ENCODE peak calls at places on chromosomes 6 and 20, in seven cellular contexts. J, E, C, I, U, A and M are unnamed samples.

GRCh38 chr6:57198926-57199636 is 23.0 kb downstream of the RAB23 start:
- DNase-seq in C (no peak), U (no peak), A (no peak), E (no peak), J (no peak), I (no peak), M (no peak)

GRCh38 chr6:72857791-72858190 is 235.9 kb downstream of the KCNQ5 start:
- DNase-seq in A (no peak), C (no peak), U (no peak), I (no peak), J (no peak), E (no peak), M (no peak)

GRCh38 chr20:6576721-6577120 is 190.8 kb upstream of the BMP2 start:
- DNase-seq in I (no peak), U (no peak), E (no peak), A (no peak), C (no peak), J (no peak), M (no peak)

GRCh38 chr20:47232518-47232917 is 124.0 kb downstream of the ZMYND8 start:
- DNase-seq in U (peak), J (no peak), A (no peak), E (no peak), C (no peak), I (no peak), M (no peak)

GRCh38 chr20:41702647-41703046 is 84.5 kb upstream of the CHD6 start:
- DNase-seq in C (no peak), U (no peak), A (no peak), J (no peak), I (no peak), E (no peak), M (no peak)

GRCh38 chr20:9179193-9179802 is 110.4 kb downstream of the PLCB4 start:
- DNase-seq in A (no peak), U (no peak), E (no peak), J (no peak), I (no peak), C (no peak), M (no peak)

GRCh38 chr20:43824699-43825402 is 89.8 kb upstream of the TOX2 start:
- DNase-seq in E (no peak), U (peak), A (peak), C (peak), J (no peak), I (no peak), M (no peak)

GRCh38 chr6:31143148-31143547 is 4.3 kb upstream of the PSORS1C2 start:
- DNase-seq in C (no peak), U (no peak), A (no peak), I (no peak), J (no peak), E (no peak), M (no peak)

GRCh38 chr6:8238772-8239683 is 136.7 kb upstream of the EEF1E1 start:
- DNase-seq in E (no peak), U (no peak), C (no peak), J (no peak), I (no peak), A (peak), M (no peak)

GRCh38 chr6:120771019-120771418 is 563.3 kb downstream of the TBC1D32 start:
- DNase-seq in J (no peak), I (no peak), A (no peak), U (no peak), C (no peak), E (no peak), M (no peak)

GRCh38 chr6:45445749-45446454 is 68.2 kb upstream of the SUPT3H start:
- DNase-seq in A (peak), I (no peak), J (peak), U (peak), C (no peak), E (peak), M (peak)

GRCh38 chr6:132734694-132735236 is 20.9 kb upstream of the VNN1 start:
- DNase-seq in A (no peak), I (no peak), C (no peak), J (peak), U (peak), E (no peak), M (no peak)

GRCh38 chr6:27059621-27060425 is 187.7 kb upstream of the PRSS16 start:
- DNase-seq in U (peak), J (no peak), I (no peak), A (peak), E (no peak), C (no peak), M (no peak)

GRCh38 chr20:38626921-38627659 is 25.5 kb downstream of the ARHGAP40 start:
- DNase-seq in U (no peak), E (no peak), C (no peak), J (no peak), I (no peak), A (no peak), M (no peak)

GRCh38 chr20:64052987-64053840 is 3.8 kb upstream of the SOX18 start:
- DNase-seq in C (no peak), U (peak), E (no peak), I (no peak), J (no peak), A (no peak), M (no peak)

GRCh38 chr6:120198033-120198432 is 848.5 kb upstream of the MAN1A1 start:
- DNase-seq in A (peak), C (no peak), E (no peak), U (peak), J (no peak), I (no peak), M (no peak)

GRCh38 chr6:24710519-24711303 is 8.2 kb downstream of the C6orf62 start:
- DNase-seq in C (no peak), J (no peak), A (no peak), E (no peak), I (no peak), U (no peak), M (no peak)

DNA sequence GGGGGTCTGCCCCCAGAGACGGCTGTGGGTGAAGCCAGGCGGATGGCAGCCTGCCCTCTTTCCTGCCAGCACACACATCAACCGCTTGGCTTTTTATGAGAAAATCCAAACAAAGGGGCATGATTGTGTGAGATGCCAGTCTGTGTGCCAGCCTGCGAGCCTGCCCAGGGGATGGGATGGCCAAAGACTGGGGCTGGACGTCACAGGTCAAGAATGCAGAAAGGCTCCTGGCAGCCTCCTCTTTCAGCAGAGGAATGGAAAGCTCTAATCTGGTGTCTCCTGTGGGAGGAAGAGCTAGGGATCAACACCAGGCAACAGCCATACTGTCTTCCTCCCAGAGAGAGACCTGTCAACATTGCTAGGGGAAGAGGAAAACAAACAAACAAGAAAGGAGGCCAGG is 15.8 kb downstream of the TUBB2B start:
- DNase-seq in E (no peak), A (no peak), I (no peak), U (no peak), C (no peak), J (no peak), M (no peak)
- TF ChIP-seq JUND in E (no peak), A (no peak), I (no peak), U (no peak), C (no peak), J (no peak), M (no peak)

DNA sequence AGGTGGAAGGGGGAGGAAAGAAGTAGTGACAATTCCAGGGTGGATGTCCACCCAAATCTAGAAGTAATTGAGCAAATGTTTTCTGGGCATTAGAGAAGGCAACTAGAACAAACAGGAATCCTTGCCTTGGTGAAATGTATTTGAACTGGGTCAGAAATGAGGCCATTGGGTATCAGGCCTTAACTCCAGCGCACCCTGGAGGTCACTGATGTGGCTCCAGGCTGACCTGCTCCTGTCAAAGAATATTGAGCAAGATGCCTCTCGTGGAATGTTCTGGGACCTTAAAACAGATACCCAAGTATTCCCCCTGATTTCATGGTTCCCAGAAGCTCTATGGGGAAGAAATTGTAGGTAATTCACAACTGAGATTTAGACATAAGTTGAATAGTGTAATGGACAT is 6.9 kb downstream of the HLA-DPB1 start:
- DNase-seq in E (peak), J (peak), U (peak), I (no peak), C (no peak), A (peak), M (no peak)
- TF ChIP-seq JUND in E (no peak), J (no peak), U (no peak), I (no peak), C (no peak), A (no peak), M (no peak)

DNA sequence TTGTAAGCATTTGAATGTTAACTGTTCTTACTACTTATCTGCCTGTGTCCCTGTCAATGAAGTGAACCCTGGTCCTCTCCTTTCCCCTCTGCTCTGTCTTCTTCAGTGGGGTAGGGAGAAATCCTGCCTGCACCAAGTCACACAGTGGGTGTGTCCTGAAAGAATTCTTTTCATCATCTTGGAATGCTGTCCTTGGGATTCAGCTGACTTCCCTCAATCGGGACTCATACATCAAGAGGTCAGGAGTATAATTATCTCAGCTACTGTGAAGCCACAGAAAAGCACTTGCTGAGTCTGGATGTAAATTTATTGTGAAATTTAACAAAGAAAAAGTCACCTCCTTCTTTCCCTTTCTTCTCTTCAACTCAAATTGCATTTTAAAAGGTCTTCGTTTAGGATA is 328.5 kb downstream of the SOX4 start:
- DNase-seq in J (no peak), I (no peak), U (no peak), E (no peak), C (no peak), A (no peak), M (no peak)
- TF ChIP-seq JUND in J (no peak), I (no peak), U (no peak), E (no peak), C (no peak), A (no peak), M (no peak)

GRCh38 chr6:123380257-123380656 is 256.5 kb downstream of the TRDN start:
- DNase-seq in C (no peak), E (no peak), J (no peak), U (peak), A (peak), I (peak), M (no peak)
- TF ChIP-seq JUND in C (no peak), E (no peak), J (no peak), U (no peak), A (no peak), I (no peak), M (no peak)

DNA sequence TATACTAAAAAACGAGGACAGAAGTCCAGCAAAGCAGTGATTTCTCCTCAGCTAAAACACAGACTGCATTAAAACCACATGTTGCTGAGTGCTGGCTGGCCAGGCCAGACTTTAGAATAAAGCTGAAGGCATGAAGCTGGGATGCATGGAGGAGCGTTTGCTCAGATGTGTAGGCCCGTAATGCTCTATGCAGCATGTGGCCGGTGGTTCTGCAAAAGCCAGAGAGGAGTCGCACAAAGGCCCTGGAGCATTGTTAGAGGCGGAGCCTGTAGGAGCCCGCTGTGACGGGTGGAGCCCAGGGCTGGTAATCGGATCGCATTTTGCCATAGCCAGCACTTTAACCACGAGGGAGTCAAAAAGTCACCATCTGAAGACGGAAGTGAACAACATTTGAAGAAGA is 83.7 kb downstream of the SMOC2 start:
- DNase-seq in I (no peak), C (no peak), E (no peak), A (no peak), U (no peak), J (peak), M (no peak)
- TF ChIP-seq JUND in I (no peak), C (no peak), E (no peak), A (no peak), U (no peak), J (no peak), M (no peak)

GRCh38 chr20:13535627-13536026 is 103.1 kb downstream of the TASP1 start:
- DNase-seq in A (no peak), C (no peak), U (no peak), E (no peak), I (no peak), J (no peak), M (no peak)

DNA sequence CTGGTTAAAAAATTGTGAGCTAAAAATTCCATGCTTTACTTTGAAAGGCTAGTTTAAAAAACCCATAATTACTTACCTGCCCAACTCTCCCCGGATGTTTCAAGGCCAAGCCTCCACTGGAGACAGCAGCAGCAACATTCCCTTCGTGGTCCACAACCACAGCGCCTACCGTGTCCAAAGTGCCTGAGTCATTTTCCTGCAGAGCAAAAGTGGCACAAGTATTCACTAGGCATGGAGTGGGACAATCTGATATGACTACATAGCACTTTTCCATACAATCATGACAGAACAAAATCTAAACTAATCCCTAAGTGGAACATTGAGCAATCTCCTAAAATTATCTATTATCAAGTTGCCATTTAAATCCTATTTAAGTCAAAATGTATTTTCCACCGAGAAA is 104.8 kb downstream of the TASP1 start:
- DNase-seq in U (no peak), J (no peak), E (no peak), I (no peak), C (no peak), A (no peak), M (no peak)
- TF ChIP-seq JUND in U (no peak), J (no peak), E (no peak), I (no peak), C (no peak), A (no peak), M (no peak)

DNA sequence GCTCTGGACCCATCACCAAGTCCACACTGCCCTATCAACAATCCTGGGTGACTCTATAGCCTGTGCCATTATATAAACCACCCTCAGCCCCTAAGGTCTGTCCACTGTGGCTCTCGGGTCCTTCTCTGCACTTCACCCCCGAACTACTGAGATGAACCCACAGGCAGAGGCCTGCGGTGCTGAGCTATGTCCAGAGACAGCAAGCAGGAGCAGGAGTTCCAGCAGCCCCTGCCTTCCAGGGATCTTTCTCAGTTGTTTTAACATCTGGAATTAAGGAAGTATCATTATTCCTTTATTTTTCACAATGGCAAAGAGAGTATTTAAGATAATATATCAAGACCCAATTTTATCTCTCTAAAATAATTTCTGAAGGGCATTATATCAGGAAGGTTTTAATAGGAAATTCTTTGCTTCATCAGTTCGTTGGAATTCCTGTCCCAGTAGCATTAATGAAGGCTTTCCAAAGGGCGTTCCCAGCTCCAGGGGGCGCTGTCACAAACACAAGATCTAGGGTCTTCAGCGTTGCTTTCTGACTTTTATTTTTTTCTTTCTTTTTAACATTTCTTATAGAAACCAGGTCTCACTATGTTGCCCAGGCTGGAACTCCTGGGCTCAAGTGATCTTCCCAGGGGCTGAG is 27.3 kb downstream of the RRBP1 start:
- DNase-seq in A (peak), J (no peak), U (peak), C (no peak), I (no peak), E (peak), M (no peak)
- TF ChIP-seq JUND in A (no peak), J (no peak), U (no peak), C (no peak), I (no peak), E (no peak), M (no peak)